ENCODE peak calls at places on chromosomes 1 and 21, in four cellular contexts. K is Peyer's patch, A is body of pancreas, W is thyroid gland. Y is an unnamed sample.

GRCh38 chr1:12604114-12604874 is 13.7 kb downstream of the DHRS3 start:
- DNase-seq in K (peak), W (no peak), A (peak), Y (peak)

GRCh38 chr1:205344010-205344808 is 12.5 kb downstream of the KLHDC8A start:
- DNase-seq in A (peak), K (peak), W (peak), Y (peak)

GRCh38 chr1:233261206-233261605 is 34.3 kb downstream of the PCNX2 start:
- DNase-seq in K (no peak), W (no peak), A (no peak), Y (no peak)

GRCh38 chr1:208189183-208189582 is 55.0 kb downstream of the PLXNA2 start:
- DNase-seq in A (no peak), W (no peak), K (no peak), Y (no peak)

GRCh38 chr21:41148798-41149197 is 19.2 kb upstream of the BACE2 start:
- DNase-seq in A (no peak), K (no peak), W (no peak), Y (no peak)

GRCh38 chr1:214427871-214428277 is 123.5 kb downstream of the PTPN14 start:
- DNase-seq in W (no peak), A (peak), K (peak), Y (no peak)

GRCh38 chr1:109264379-109264755 is 15.0 kb downstream of the CELSR2 start:
- DNase-seq in A (no peak), W (no peak), K (no peak), Y (no peak)

GRCh38 chr1:234368320-234369032 is 4.8 kb upstream of the COA6 start:
- DNase-seq in K (no peak), W (no peak), A (no peak), Y (no peak)

GRCh38 chr21:32977216-32977615 is 48.5 kb upstream of the OLIG2 start:
- DNase-seq in A (no peak), K (no peak), W (no peak), Y (no peak)

GRCh38 chr1:198333744-198334143 is 176.9 kb downstream of the NEK7 start:
- DNase-seq in A (no peak), W (no peak), K (no peak), Y (no peak)

GRCh38 chr1:221696740-221697461 is 45.0 kb downstream of the DUSP10 start:
- DNase-seq in W (no peak), K (no peak), A (no peak), Y (no peak)

GRCh38 chr1:37807220-37807554 is 403 bp upstream of the C1orf122 start:
- DNase-seq in W (no peak), K (no peak), A (no peak), Y (no peak)

GRCh38 chr1:199170711-199171110 is 531.9 kb downstream of the PTPRC start:
- DNase-seq in K (no peak), W (no peak), A (no peak), Y (no peak)

GRCh38 chr1:18578271-18578670 is 52.4 kb upstream of the PAX7 start:
- DNase-seq in A (no peak), K (no peak), W (no peak), Y (no peak)

GRCh38 chr1:1629430-1630190 is 2.4 kb upstream of the MMP23B start:
- DNase-seq in A (no peak), W (no peak), K (peak), Y (no peak)

GRCh38 chr1:230371923-230372703 is 54.0 kb downstream of the PGBD5 start:
- DNase-seq in A (no peak), K (no peak), W (no peak), Y (no peak)

GRCh38 chr1:12600880-12601633 is 17.0 kb downstream of the DHRS3 start:
- DNase-seq in K (peak), W (peak), A (peak), Y (no peak)

GRCh38 chr1:11204396-11205190 is 15.4 kb downstream of the ANGPTL7 start:
- DNase-seq in W (no peak), A (no peak), K (no peak), Y (no peak)

GRCh38 chr1:26158271-26159112 is at the start of gene FAM110D:
- DNase-seq in A (no peak), W (no peak), K (no peak), Y (no peak)

GRCh38 chr1:958823-959729 is at the start of gene NOC2L:
- DNase-seq in K (peak), W (peak), A (peak), Y (peak)

GRCh38 chr1:2376261-2376741 is 15.1 kb downstream of the MORN1 start:
- DNase-seq in W (no peak), K (no peak), A (no peak), Y (no peak)

GRCh38 chr1:212633144-212633543 is 24.6 kb downstream of the ATF3 start:
- DNase-seq in K (no peak), A (no peak), W (no peak), Y (no peak)

GRCh38 chr1:183652547-183653467 is at the start of gene APOBEC4:
- DNase-seq in K (no peak), A (peak), W (no peak), Y (no peak)

GRCh38 chr1:15275921-15276683 is 29.1 kb downstream of the FHAD1 start:
- DNase-seq in W (no peak), K (no peak), A (peak), Y (peak)

GRCh38 chr1:10217748-10218441 is 7.5 kb downstream of the KIF1B start:
- DNase-seq in K (no peak), A (no peak), W (no peak), Y (peak)

GRCh38 chr1:14516974-14517812 is 81.3 kb upstream of the KAZN start:
- DNase-seq in W (no peak), A (peak), K (no peak), Y (peak)

GRCh38 chr1:117605164-117605810 is 561 bp upstream of the TENT5C start:
- DNase-seq in K (no peak), A (peak), W (peak), Y (no peak)

GRCh38 chr1:157499516-157499915 is 52.8 kb downstream of the FCRL5 start:
- DNase-seq in A (no peak), W (no peak), K (no peak), Y (no peak)

GRCh38 chr1:66088787-66089186 is 296.1 kb downstream of the PDE4B start:
- DNase-seq in A (no peak), W (no peak), K (no peak), Y (no peak)

GRCh38 chr1:153565529-153566374 is at the start of gene S100A2:
- DNase-seq in K (no peak), A (peak), W (peak), Y (peak)
- TF ChIP-seq POLR2A in K (peak), A (no peak), W (no peak), Y (no peak)

DNA sequence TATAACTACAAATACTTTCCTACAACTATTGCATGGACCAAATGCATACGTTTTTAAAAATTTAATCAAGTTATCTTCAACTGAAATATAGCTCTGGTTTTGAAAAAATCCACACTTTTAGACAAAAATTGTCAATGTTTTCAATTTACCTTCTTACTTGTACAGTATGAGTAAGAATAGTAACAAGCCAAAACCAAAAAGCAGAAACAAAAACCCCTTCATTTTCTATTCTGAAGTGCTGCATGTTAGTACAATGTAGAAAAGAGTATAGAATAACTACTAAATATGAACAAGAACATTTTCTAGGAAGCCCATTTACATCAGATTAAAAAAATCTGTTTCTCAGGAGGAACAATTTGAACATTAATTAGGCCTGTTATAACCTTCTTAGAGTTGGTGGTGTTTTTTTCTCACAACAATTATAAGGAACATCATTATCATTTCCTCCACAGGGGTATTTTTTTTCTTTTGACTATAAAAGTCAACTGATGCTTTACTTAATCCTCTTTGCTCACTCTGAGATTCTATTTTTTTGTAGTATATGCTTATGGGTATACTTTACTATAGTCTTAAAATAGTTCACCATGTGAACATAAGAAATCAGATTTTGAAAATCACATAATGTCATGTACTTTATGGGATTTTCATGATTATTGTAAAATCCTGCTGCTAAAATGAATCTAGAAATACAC is 475.4 kb downstream of the PTBP2 start:
- DNase-seq in K (no peak), W (no peak), A (no peak), Y (no peak)
- TF ChIP-seq CTCF in K (no peak), W (no peak), A (no peak), Y (no peak)

DNA sequence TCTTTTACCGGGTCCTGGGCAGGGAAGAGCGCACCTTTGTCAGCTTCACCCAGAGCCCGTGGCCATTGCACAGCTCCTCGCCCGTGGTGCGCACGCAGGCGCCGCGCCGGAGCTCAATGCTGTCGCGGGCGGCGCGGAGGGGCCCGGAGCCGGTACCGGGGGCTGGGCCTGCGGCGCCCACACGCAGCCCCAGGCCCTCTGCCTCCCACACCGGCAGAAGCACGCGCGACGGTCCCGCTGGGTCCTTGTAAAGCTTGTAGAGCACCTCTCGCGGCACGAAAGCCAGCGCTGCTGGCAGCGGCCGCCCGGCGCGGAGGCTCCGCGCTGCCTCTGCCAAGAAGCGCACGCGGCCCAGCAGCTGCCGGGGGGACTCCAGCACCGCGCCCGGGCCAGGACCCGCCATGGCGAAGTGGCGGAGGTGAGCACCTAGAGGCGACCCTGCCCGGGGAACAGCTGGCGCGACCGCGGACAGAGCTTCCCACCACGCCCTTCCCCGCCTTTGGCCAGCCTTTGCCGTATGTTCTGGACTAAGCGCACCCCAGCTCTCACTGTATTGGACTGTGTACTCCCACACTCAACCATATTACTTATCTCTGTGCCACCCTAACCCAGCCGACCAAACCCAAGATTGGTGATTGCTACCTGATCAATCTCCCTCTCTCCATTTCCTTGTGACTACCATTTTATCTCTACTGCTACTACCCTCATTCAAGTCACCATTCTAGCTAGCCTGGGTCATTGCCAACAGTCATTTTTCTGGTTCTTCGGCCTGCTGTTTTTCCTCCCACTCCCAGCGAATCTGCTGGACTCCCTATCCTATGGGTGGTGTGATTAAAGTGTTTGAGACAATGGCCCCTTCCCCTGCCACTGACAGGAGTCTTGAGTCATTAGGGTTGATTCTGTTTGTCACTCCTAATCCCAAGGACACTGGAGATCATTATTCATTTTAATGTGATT is at the start of gene HECTD3:
- DNase-seq in K (peak), W (peak), A (peak), Y (peak)
- TF ChIP-seq POLR2A in K (peak), W (no peak), A (peak), Y (no peak)

DNA sequence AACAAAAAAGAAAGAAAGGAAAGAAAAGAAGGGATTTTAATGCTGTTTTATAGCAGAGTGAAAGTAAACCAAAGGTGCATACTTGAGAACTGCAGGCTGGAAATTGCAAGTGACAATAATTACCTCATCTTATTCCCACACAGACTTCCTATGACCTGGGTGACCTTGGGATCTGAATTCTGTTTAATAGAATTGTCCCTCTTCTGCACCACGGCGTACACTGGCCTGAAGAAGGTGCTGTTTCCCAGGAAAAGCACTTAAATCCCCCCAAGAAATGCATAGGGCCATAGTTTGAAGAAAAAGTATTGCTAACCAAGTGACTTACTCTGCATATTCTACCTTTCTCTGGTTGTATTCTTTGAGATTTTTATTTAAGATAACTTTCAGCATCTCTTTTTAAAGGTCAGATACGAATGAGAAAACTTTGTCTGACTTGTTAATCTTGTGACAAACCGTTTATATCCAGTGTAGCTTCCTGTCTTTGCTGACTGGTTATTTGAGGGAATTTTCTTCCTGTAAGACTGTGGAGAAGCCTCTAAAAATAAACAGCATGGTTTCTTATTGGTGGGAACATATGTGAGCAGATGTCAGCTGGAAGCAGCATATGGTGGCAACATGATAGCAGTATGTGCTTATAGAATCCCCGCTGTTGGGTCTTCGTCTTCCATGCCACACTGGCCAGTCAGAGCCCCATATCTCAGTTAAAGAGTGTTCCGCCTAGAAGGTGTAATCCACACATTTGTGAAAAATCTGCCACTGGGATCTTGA is 16.3 kb downstream of the TGFB2 start:
- DNase-seq in W (no peak), K (no peak), A (no peak), Y (no peak)
- TF ChIP-seq CTCF in W (peak), K (no peak), A (peak), Y (peak)

GRCh38 chr1:89065077-89065868 is at the start of gene GBP1:
- DNase-seq in W (no peak), K (no peak), A (peak), Y (peak)
- TF ChIP-seq POLR2A in W (no peak), K (peak), A (peak), Y (no peak)

GRCh38 chr1:92931691-92932090 is 29.6 kb downstream of the DIPK1A start:
- DNase-seq in W (no peak), A (no peak), K (no peak), Y (no peak)
- TF ChIP-seq CTCF in W (no peak), A (no peak), K (no peak), Y (no peak)

GRCh38 chr1:80629304-80629837 is 1171.4 kb upstream of the ADGRL2 start:
- DNase-seq in K (no peak), W (no peak), A (no peak), Y (no peak)
- TF ChIP-seq POLR2A in K (no peak), W (no peak), A (no peak), Y (no peak)

DNA sequence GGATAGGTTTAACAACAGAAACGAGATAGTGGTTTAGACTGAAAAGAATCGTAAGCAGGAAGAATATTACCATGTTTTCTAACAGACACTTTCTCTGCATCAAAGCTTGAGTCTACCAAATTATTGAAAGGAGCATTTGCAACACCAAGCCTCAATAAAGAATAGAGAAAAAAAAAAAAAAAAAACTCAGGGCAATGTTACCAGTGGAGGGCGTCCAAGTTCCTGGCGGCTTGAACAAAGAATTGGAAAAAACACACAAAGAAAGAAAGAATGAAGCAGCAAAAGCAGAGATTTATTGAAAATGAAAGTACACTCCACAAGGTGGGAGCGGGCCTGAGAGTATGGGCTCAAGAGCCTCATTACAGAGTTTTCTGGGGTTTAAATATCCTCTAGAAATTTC is 686.5 kb upstream of the ADGRL2 start:
- DNase-seq in K (no peak), A (no peak), W (no peak), Y (no peak)
- TF ChIP-seq CTCF in K (no peak), A (no peak), W (no peak), Y (no peak)

GRCh38 chr1:156053770-156054499 is at the start of gene UBQLN4:
- DNase-seq in K (peak), A (peak), W (peak), Y (peak)

GRCh38 chr1:156052862-156053769 is 482 bp downstream of the UBQLN4 start:
- DNase-seq in A (peak), K (peak), W (peak), Y (peak)

GRCh38 chr1:156055343-156055645 is 712 bp downstream of the LAMTOR2 start:
- DNase-seq in W (no peak), K (no peak), A (no peak), Y (no peak)

GRCh38 chr1:156055649-156056048 is 1.1 kb downstream of the LAMTOR2 start:
- DNase-seq in W (no peak), K (no peak), A (no peak), Y (no peak)

DNA sequence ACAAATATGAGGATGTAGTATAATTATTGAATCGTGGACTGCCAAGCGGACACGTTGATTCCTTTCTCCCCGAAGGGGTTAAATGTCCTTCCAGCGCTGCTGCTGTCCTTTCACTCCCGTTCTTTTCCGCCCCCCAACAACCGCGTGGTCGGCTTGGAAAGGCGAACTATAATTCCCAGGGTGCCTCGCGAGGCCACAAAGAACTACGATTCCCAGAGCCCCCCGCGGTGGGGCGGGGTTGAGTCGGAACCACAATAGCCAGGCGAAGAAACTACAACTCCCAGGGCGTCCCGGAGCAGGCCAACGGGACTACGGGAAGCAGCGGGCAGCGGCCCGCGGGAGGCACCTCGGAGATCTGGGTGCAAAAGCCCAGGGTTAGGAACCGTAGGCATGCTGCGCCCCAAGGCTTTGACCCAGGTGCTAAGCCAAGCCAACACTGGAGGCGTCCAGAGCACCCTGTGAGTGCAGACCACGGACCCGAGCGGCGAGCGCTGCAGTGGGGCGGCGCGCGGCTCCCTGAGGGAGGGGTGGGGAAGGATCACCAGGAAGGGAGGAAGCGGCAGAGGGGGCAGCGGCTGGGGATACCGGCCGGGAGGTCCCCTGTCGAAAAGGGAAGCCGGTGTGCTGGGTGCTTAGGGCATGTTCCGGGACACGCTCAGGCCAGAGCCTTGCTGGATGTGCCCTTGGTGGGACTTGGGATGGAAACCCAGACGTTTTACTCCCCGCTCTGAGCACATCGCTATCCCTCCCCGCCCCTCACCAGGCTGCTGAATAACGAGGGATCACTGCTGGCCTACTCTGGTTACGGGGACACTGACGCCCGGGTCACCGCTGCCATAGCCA is at the start of gene LAMTOR2:
- DNase-seq in A (peak), K (peak), W (peak), Y (peak)
- TF ChIP-seq POLR2A in A (peak), K (no peak), W (no peak), Y (no peak)

DNA sequence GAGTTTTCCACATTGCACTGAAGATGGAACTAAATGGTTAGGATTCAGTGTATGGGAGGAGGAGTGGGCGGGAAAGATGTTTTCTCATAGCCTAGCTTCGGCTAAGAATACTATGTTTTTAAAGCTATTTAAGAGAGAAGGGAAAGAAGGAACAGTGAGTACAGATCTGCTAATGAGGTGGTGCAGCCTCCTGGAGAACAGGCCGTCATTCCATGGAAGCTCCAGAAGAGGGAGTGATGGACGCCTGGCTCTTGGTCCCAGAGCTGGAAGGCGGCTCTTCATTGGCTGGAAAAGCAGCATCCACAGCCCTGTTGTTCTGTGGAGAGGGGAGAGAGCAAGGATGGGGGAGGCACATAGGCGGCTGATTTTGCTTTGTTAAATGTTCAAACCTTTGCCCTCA is 6.9 kb downstream of the CAMK1G start:
- DNase-seq in K (no peak), A (no peak), W (no peak), Y (peak)
- TF ChIP-seq CTCF in K (no peak), A (no peak), W (peak), Y (peak)